ENCODE peak calls at places on chromosomes 4 and X, in nine cellular contexts. One of them, this sample, is unnamed.

GRCh38 chr4:102352774-102353173 is 7.5 kb upstream of the SLC39A8 start:
- DNase-seq in fibroblast of pulmonary artery: no peak
- DNase-seq in PC-3: no peak
- DNase-seq in fibroblast of lung: no peak
- DNase-seq in GM23248: no peak
- DNase-seq in heart right ventricle: no peak
- DNase-seq in A673: peak
- DNase-seq in colonic mucosa: peak
- DNase-seq in MM.1S: no peak
- DNase-seq in this sample: no peak

GRCh38 chr4:3879681-3880594 is 113.8 kb downstream of the ADRA2C start:
- DNase-seq in GM23248: peak
- DNase-seq in A673: no peak
- DNase-seq in colonic mucosa: no peak
- DNase-seq in MM.1S: no peak
- DNase-seq in PC-3: no peak
- DNase-seq in fibroblast of lung: no peak
- DNase-seq in fibroblast of pulmonary artery: no peak
- DNase-seq in heart right ventricle: no peak
- DNase-seq in this sample: no peak

GRCh38 chr4:3527101-3527913 is 4.9 kb downstream of the LRPAP1 start:
- DNase-seq in heart right ventricle: no peak
- DNase-seq in GM23248: no peak
- DNase-seq in fibroblast of lung: no peak
- DNase-seq in fibroblast of pulmonary artery: no peak
- DNase-seq in MM.1S: no peak
- DNase-seq in PC-3: no peak
- DNase-seq in colonic mucosa: no peak
- DNase-seq in A673: no peak
- DNase-seq in this sample: no peak

GRCh38 chr4:2281575-2282343 is 19.9 kb upstream of the MXD4 start:
- DNase-seq in A673: no peak
- DNase-seq in heart right ventricle: peak
- DNase-seq in PC-3: no peak
- DNase-seq in fibroblast of pulmonary artery: peak
- DNase-seq in colonic mucosa: no peak
- DNase-seq in fibroblast of lung: no peak
- DNase-seq in MM.1S: peak
- DNase-seq in GM23248: no peak
- DNase-seq in this sample: no peak

GRCh38 chr4:145001635-145002034 is 96.4 kb downstream of the ANAPC10 start:
- DNase-seq in GM23248: no peak
- DNase-seq in fibroblast of pulmonary artery: no peak
- DNase-seq in fibroblast of lung: peak
- DNase-seq in colonic mucosa: no peak
- DNase-seq in PC-3: no peak
- DNase-seq in heart right ventricle: no peak
- DNase-seq in A673: no peak
- DNase-seq in MM.1S: no peak
- DNase-seq in this sample: no peak

GRCh38 chr4:38046735-38047487 is 86.7 kb downstream of the PTTG2 start:
- DNase-seq in fibroblast of pulmonary artery: no peak
- DNase-seq in colonic mucosa: no peak
- DNase-seq in heart right ventricle: no peak
- DNase-seq in A673: peak
- DNase-seq in PC-3: no peak
- DNase-seq in MM.1S: no peak
- DNase-seq in GM23248: no peak
- DNase-seq in fibroblast of lung: peak
- DNase-seq in this sample: peak

GRCh38 chrX:56728321-56728720 is 722 bp upstream of the NBDY start:
- DNase-seq in GM23248: peak
- DNase-seq in colonic mucosa: no peak
- DNase-seq in fibroblast of pulmonary artery: peak
- DNase-seq in MM.1S: peak
- DNase-seq in heart right ventricle: no peak
- DNase-seq in A673: peak
- DNase-seq in PC-3: peak
- DNase-seq in fibroblast of lung: peak
- DNase-seq in this sample: no peak

GRCh38 chrX:118510076-118510475 is 14.5 kb downstream of the DOCK11 start:
- DNase-seq in PC-3: no peak
- DNase-seq in GM23248: no peak
- DNase-seq in fibroblast of pulmonary artery: no peak
- DNase-seq in fibroblast of lung: no peak
- DNase-seq in heart right ventricle: peak
- DNase-seq in MM.1S: no peak
- DNase-seq in colonic mucosa: no peak
- DNase-seq in A673: no peak
- DNase-seq in this sample: no peak

GRCh38 chrX:24184018-24184417 is 34.5 kb downstream of the ZFX start:
- DNase-seq in fibroblast of pulmonary artery: peak
- DNase-seq in PC-3: no peak
- DNase-seq in GM23248: peak
- DNase-seq in colonic mucosa: no peak
- DNase-seq in MM.1S: no peak
- DNase-seq in fibroblast of lung: peak
- DNase-seq in heart right ventricle: no peak
- DNase-seq in A673: no peak
- DNase-seq in this sample: no peak

GRCh38 chr4:78776031-78776728 is at the start of gene BMP2K:
- DNase-seq in colonic mucosa: peak
- DNase-seq in MM.1S: peak
- DNase-seq in fibroblast of pulmonary artery: peak
- DNase-seq in fibroblast of lung: peak
- DNase-seq in heart right ventricle: peak
- DNase-seq in PC-3: peak
- DNase-seq in A673: peak
- DNase-seq in GM23248: peak
- DNase-seq in this sample: peak

GRCh38 chr4:1939664-1940509 is 68.7 kb downstream of the NSD2 start:
- DNase-seq in PC-3: peak
- DNase-seq in A673: peak
- DNase-seq in fibroblast of lung: peak
- DNase-seq in fibroblast of pulmonary artery: peak
- DNase-seq in MM.1S: no peak
- DNase-seq in heart right ventricle: no peak
- DNase-seq in GM23248: peak
- DNase-seq in colonic mucosa: no peak
- DNase-seq in this sample: peak

GRCh38 chr4:88457307-88458090 is 580 bp downstream of the HERC5 start:
- DNase-seq in A673: no peak
- DNase-seq in fibroblast of lung: no peak
- DNase-seq in heart right ventricle: peak
- DNase-seq in MM.1S: peak
- DNase-seq in colonic mucosa: peak
- DNase-seq in GM23248: peak
- DNase-seq in PC-3: peak
- DNase-seq in fibroblast of pulmonary artery: peak
- DNase-seq in this sample: no peak

GRCh38 chr4:82090717-82091116 is 283.1 kb downstream of the HNRNPD start:
- DNase-seq in A673: no peak
- DNase-seq in MM.1S: no peak
- DNase-seq in PC-3: no peak
- DNase-seq in heart right ventricle: no peak
- DNase-seq in GM23248: no peak
- DNase-seq in fibroblast of lung: no peak
- DNase-seq in fibroblast of pulmonary artery: no peak
- DNase-seq in colonic mucosa: no peak
- DNase-seq in this sample: no peak

GRCh38 chr4:83964996-83965541 is 429.2 kb downstream of the GPAT3 start:
- DNase-seq in fibroblast of lung: no peak
- DNase-seq in colonic mucosa: no peak
- DNase-seq in GM23248: peak
- DNase-seq in MM.1S: no peak
- DNase-seq in heart right ventricle: no peak
- DNase-seq in A673: no peak
- DNase-seq in PC-3: no peak
- DNase-seq in fibroblast of pulmonary artery: peak
- DNase-seq in this sample: peak

GRCh38 chr4:10737335-10737734 is 52.8 kb upstream of the CLNK start:
- DNase-seq in fibroblast of pulmonary artery: peak
- DNase-seq in GM23248: peak
- DNase-seq in PC-3: no peak
- DNase-seq in fibroblast of lung: peak
- DNase-seq in MM.1S: no peak
- DNase-seq in A673: no peak
- DNase-seq in heart right ventricle: no peak
- DNase-seq in colonic mucosa: no peak
- DNase-seq in this sample: peak

GRCh38 chr4:19512086-19512485 is 739.6 kb upstream of the SLIT2 start:
- DNase-seq in MM.1S: no peak
- DNase-seq in fibroblast of lung: no peak
- DNase-seq in fibroblast of pulmonary artery: no peak
- DNase-seq in heart right ventricle: no peak
- DNase-seq in colonic mucosa: no peak
- DNase-seq in PC-3: no peak
- DNase-seq in GM23248: no peak
- DNase-seq in A673: no peak
- DNase-seq in this sample: no peak

GRCh38 chr4:117064297-117064696 is 21.1 kb downstream of the TRAM1L1 start:
- DNase-seq in A673: no peak
- DNase-seq in GM23248: peak
- DNase-seq in colonic mucosa: no peak
- DNase-seq in MM.1S: no peak
- DNase-seq in heart right ventricle: no peak
- DNase-seq in fibroblast of pulmonary artery: no peak
- DNase-seq in fibroblast of lung: no peak
- DNase-seq in PC-3: peak
- DNase-seq in this sample: peak

GRCh38 chr4:7863911-7864681 is 75.6 kb downstream of the AFAP1 start:
- DNase-seq in fibroblast of pulmonary artery: no peak
- DNase-seq in fibroblast of lung: peak
- DNase-seq in MM.1S: no peak
- DNase-seq in GM23248: no peak
- DNase-seq in colonic mucosa: no peak
- DNase-seq in PC-3: no peak
- DNase-seq in A673: peak
- DNase-seq in heart right ventricle: no peak
- DNase-seq in this sample: no peak

GRCh38 chrX:44451056-44451455 is 91.6 kb downstream of the FUNDC1 start:
- DNase-seq in MM.1S: no peak
- DNase-seq in GM23248: no peak
- DNase-seq in PC-3: no peak
- DNase-seq in A673: peak
- DNase-seq in colonic mucosa: no peak
- DNase-seq in heart right ventricle: no peak
- DNase-seq in fibroblast of lung: no peak
- DNase-seq in fibroblast of pulmonary artery: no peak
- DNase-seq in this sample: no peak

GRCh38 chrX:16869393-16870094 is 618 bp downstream of the RBBP7 start:
- DNase-seq in PC-3: peak
- DNase-seq in A673: peak
- DNase-seq in colonic mucosa: peak
- DNase-seq in fibroblast of lung: no peak
- DNase-seq in heart right ventricle: peak
- DNase-seq in GM23248: peak
- DNase-seq in fibroblast of pulmonary artery: peak
- DNase-seq in MM.1S: peak
- DNase-seq in this sample: no peak

DNA sequence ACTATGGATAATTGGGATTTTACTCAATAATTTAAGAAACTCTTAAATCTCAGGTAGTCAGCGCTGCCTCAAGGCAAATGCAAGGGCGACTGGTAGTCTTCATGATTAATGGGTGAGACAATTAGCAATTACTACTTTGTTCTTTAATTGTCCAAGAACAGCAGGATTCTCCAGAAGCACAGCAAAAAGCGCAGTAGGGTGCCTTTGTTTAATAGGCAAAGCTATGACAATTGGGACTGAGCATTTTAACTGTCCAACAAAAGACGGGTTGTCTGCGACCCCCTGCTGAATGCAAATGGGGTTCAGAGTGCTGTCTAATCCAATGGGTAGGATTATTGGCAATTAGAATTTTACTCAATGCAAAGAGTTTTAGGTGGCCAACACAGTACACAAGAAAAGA is 286.1 kb downstream of the CHIC1 start:
- DNase-seq in PC-3: no peak
- DNase-seq in colonic mucosa: no peak
- DNase-seq in A673: peak
- DNase-seq in GM23248: no peak
- DNase-seq in fibroblast of pulmonary artery: no peak
- DNase-seq in MM.1S: no peak
- DNase-seq in heart right ventricle: no peak
- DNase-seq in fibroblast of lung: no peak
- DNase-seq in this sample: no peak
- H3K4me3 ChIP-seq in PC-3: no peak
- H3K4me3 ChIP-seq in colonic mucosa: peak
- H3K4me3 ChIP-seq in A673: peak
- H3K4me3 ChIP-seq in GM23248: no peak
- H3K4me3 ChIP-seq in fibroblast of pulmonary artery: no peak
- H3K4me3 ChIP-seq in MM.1S: peak
- H3K4me3 ChIP-seq in heart right ventricle: no peak
- H3K4me3 ChIP-seq in fibroblast of lung: peak
- H3K4me3 ChIP-seq in this sample: no peak

DNA sequence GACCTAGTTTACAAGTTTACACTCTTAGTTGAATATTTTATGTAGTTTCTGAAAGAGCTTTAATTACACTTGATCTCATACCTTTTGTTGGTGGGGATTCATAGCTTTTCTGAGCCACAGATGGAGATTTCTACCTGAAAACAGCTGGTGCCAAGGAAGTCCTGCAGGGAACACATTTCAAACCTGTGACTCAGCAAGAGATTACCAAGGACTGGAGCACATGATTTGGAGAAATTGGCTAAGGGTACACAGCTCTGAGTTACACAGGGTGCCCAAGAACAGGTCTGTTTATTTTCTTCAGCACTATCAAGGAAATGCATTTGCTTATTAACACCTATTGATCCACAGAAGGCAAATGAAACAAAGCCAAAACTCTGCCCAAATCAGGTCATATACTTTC is 691.5 kb downstream of the KCTD8 start:
- DNase-seq in GM23248: peak
- DNase-seq in colonic mucosa: no peak
- DNase-seq in fibroblast of lung: no peak
- DNase-seq in PC-3: no peak
- DNase-seq in fibroblast of pulmonary artery: peak
- DNase-seq in A673: no peak
- DNase-seq in MM.1S: no peak
- DNase-seq in heart right ventricle: no peak
- DNase-seq in this sample: no peak
- H3K4me3 ChIP-seq in GM23248: no peak
- H3K4me3 ChIP-seq in colonic mucosa: no peak
- H3K4me3 ChIP-seq in fibroblast of lung: no peak
- H3K4me3 ChIP-seq in PC-3: no peak
- H3K4me3 ChIP-seq in fibroblast of pulmonary artery: no peak
- H3K4me3 ChIP-seq in A673: no peak
- H3K4me3 ChIP-seq in MM.1S: no peak
- H3K4me3 ChIP-seq in heart right ventricle: no peak
- H3K4me3 ChIP-seq in this sample: no peak

GRCh38 chrX:154094833-154095232 is 2.7 kb downstream of the MECP2 start:
- DNase-seq in GM23248: no peak
- DNase-seq in A673: no peak
- DNase-seq in fibroblast of pulmonary artery: no peak
- DNase-seq in colonic mucosa: no peak
- DNase-seq in heart right ventricle: no peak
- DNase-seq in PC-3: no peak
- DNase-seq in fibroblast of lung: no peak
- DNase-seq in MM.1S: no peak
- DNase-seq in this sample: no peak
- H3K4me3 ChIP-seq in GM23248: peak
- H3K4me3 ChIP-seq in A673: no peak
- H3K4me3 ChIP-seq in fibroblast of pulmonary artery: peak
- H3K4me3 ChIP-seq in colonic mucosa: no peak
- H3K4me3 ChIP-seq in heart right ventricle: no peak
- H3K4me3 ChIP-seq in PC-3: no peak
- H3K4me3 ChIP-seq in fibroblast of lung: no peak
- H3K4me3 ChIP-seq in MM.1S: no peak
- H3K4me3 ChIP-seq in this sample: no peak

GRCh38 chr4:85556293-85556692 is 81.3 kb downstream of the ARHGAP24 start:
- DNase-seq in fibroblast of lung: no peak
- DNase-seq in colonic mucosa: no peak
- DNase-seq in GM23248: no peak
- DNase-seq in A673: no peak
- DNase-seq in fibroblast of pulmonary artery: no peak
- DNase-seq in heart right ventricle: no peak
- DNase-seq in MM.1S: no peak
- DNase-seq in PC-3: no peak
- DNase-seq in this sample: no peak
- H3K4me3 ChIP-seq in fibroblast of lung: no peak
- H3K4me3 ChIP-seq in colonic mucosa: no peak
- H3K4me3 ChIP-seq in GM23248: no peak
- H3K4me3 ChIP-seq in A673: no peak
- H3K4me3 ChIP-seq in fibroblast of pulmonary artery: no peak
- H3K4me3 ChIP-seq in heart right ventricle: no peak
- H3K4me3 ChIP-seq in MM.1S: no peak
- H3K4me3 ChIP-seq in PC-3: no peak
- H3K4me3 ChIP-seq in this sample: no peak

This sample was measured in skeletal muscle cell.